ENCODE peak calls at places on chromosomes 6 and 20, in five cellular contexts. One of them, this sample, is unnamed.

GRCh38 chr6:4803343-4803744 is 27.1 kb downstream of the CDYL start:
- DNase-seq in stimulated activated naive CD4-positive, alpha-beta T cell: no peak
- DNase-seq in HFFc6: no peak
- DNase-seq in kidney tubule cell: no peak
- DNase-seq in dermis blood vessel endothelial cell: no peak
- DNase-seq in this sample: no peak

GRCh38 chr6:43481075-43481474 is 3.7 kb downstream of the TJAP1 start:
- DNase-seq in stimulated activated naive CD4-positive, alpha-beta T cell: no peak
- DNase-seq in HFFc6: no peak
- DNase-seq in kidney tubule cell: peak; percentile 36
- DNase-seq in dermis blood vessel endothelial cell: no peak
- DNase-seq in this sample: no peak

GRCh38 chr20:11020712-11021111 is 346.9 kb upstream of the JAG1 start:
- DNase-seq in stimulated activated naive CD4-positive, alpha-beta T cell: no peak
- DNase-seq in HFFc6: no peak
- DNase-seq in kidney tubule cell: no peak
- DNase-seq in dermis blood vessel endothelial cell: no peak
- DNase-seq in this sample: no peak

GRCh38 chr20:3927486-3928291 is 38.5 kb downstream of the PANK2 start:
- DNase-seq in stimulated activated naive CD4-positive, alpha-beta T cell: no peak
- DNase-seq in HFFc6: no peak
- DNase-seq in kidney tubule cell: no peak
- DNase-seq in dermis blood vessel endothelial cell: no peak
- DNase-seq in this sample: no peak

GRCh38 chr6:24607310-24607709 is 38.7 kb downstream of the KIAA0319 start:
- DNase-seq in stimulated activated naive CD4-positive, alpha-beta T cell: no peak
- DNase-seq in HFFc6: no peak
- DNase-seq in kidney tubule cell: no peak
- DNase-seq in dermis blood vessel endothelial cell: no peak
- DNase-seq in this sample: no peak

GRCh38 chr20:47233333-47234188 is 122.9 kb downstream of the ZMYND8 start:
- DNase-seq in stimulated activated naive CD4-positive, alpha-beta T cell: no peak
- DNase-seq in HFFc6: no peak
- DNase-seq in kidney tubule cell: no peak
- DNase-seq in dermis blood vessel endothelial cell: no peak
- DNase-seq in this sample: no peak

GRCh38 chr20:41889125-41889870 is 271.1 kb upstream of the CHD6 start:
- DNase-seq in stimulated activated naive CD4-positive, alpha-beta T cell: no peak
- DNase-seq in HFFc6: no peak
- DNase-seq in kidney tubule cell: no peak
- DNase-seq in dermis blood vessel endothelial cell: no peak
- DNase-seq in this sample: no peak

GRCh38 chr6:52417675-52418111 is 2.4 kb upstream of the EFHC1 start:
- DNase-seq in stimulated activated naive CD4-positive, alpha-beta T cell: no peak
- DNase-seq in HFFc6: peak; percentile 77
- DNase-seq in kidney tubule cell: peak; percentile 17
- DNase-seq in dermis blood vessel endothelial cell: peak; percentile 95
- DNase-seq in this sample: no peak

GRCh38 chr6:113065606-113066005 is 718.5 kb downstream of the RFPL4B start:
- DNase-seq in stimulated activated naive CD4-positive, alpha-beta T cell: no peak
- DNase-seq in HFFc6: no peak
- DNase-seq in kidney tubule cell: peak; percentile 20
- DNase-seq in dermis blood vessel endothelial cell: peak; percentile 30
- DNase-seq in this sample: no peak

GRCh38 chr6:134607411-134607810 is 289.5 kb upstream of the SGK1 start:
- DNase-seq in stimulated activated naive CD4-positive, alpha-beta T cell: no peak
- DNase-seq in HFFc6: no peak
- DNase-seq in kidney tubule cell: no peak
- DNase-seq in dermis blood vessel endothelial cell: no peak
- DNase-seq in this sample: no peak

GRCh38 chr6:47111685-47112084 is 69.6 kb upstream of the ADGRF1 start:
- DNase-seq in stimulated activated naive CD4-positive, alpha-beta T cell: no peak
- DNase-seq in HFFc6: no peak
- DNase-seq in kidney tubule cell: peak; percentile 93
- DNase-seq in dermis blood vessel endothelial cell: peak; percentile 60
- DNase-seq in this sample: no peak

GRCh38 chr6:38179794-38180430 is 360.4 kb downstream of the ZFAND3 start:
- DNase-seq in stimulated activated naive CD4-positive, alpha-beta T cell: no peak
- DNase-seq in HFFc6: no peak
- DNase-seq in kidney tubule cell: no peak
- DNase-seq in dermis blood vessel endothelial cell: no peak
- DNase-seq in this sample: no peak

GRCh38 chr20:46401478-46401860 is 4.9 kb downstream of the ELMO2 start:
- DNase-seq in stimulated activated naive CD4-positive, alpha-beta T cell: no peak
- DNase-seq in HFFc6: no peak
- DNase-seq in kidney tubule cell: no peak
- DNase-seq in dermis blood vessel endothelial cell: peak; percentile 20
- DNase-seq in this sample: no peak

GRCh38 chr20:59866338-59866737 is 67.1 kb downstream of the SYCP2 start:
- DNase-seq in stimulated activated naive CD4-positive, alpha-beta T cell: no peak
- DNase-seq in HFFc6: no peak
- DNase-seq in kidney tubule cell: no peak
- DNase-seq in dermis blood vessel endothelial cell: no peak
- DNase-seq in this sample: no peak

GRCh38 chr6:112694986-112695385 is 347.9 kb downstream of the RFPL4B start:
- DNase-seq in stimulated activated naive CD4-positive, alpha-beta T cell: no peak
- DNase-seq in HFFc6: no peak
- DNase-seq in kidney tubule cell: no peak
- DNase-seq in dermis blood vessel endothelial cell: peak; percentile 63
- DNase-seq in this sample: no peak

GRCh38 chr20:51930775-51931174 is 128.5 kb upstream of the SALL4 start:
- DNase-seq in stimulated activated naive CD4-positive, alpha-beta T cell: no peak
- DNase-seq in HFFc6: peak; percentile 40
- DNase-seq in kidney tubule cell: peak; percentile 76
- DNase-seq in dermis blood vessel endothelial cell: peak; percentile 98
- DNase-seq in this sample: no peak

GRCh38 chr20:63703976-63704748 is 3.6 kb downstream of the ARFRP1 start:
- DNase-seq in stimulated activated naive CD4-positive, alpha-beta T cell: no peak
- DNase-seq in HFFc6: no peak
- DNase-seq in kidney tubule cell: no peak
- DNase-seq in dermis blood vessel endothelial cell: no peak
- DNase-seq in this sample: no peak

GRCh38 chr20:4889446-4889845 is 111.9 kb downstream of the SLC23A2 start:
- DNase-seq in stimulated activated naive CD4-positive, alpha-beta T cell: no peak
- DNase-seq in HFFc6: no peak
- DNase-seq in kidney tubule cell: no peak
- DNase-seq in dermis blood vessel endothelial cell: no peak
- DNase-seq in this sample: no peak

GRCh38 chr20:62697468-62697912 is 11.1 kb upstream of the NTSR1 start:
- DNase-seq in stimulated activated naive CD4-positive, alpha-beta T cell: no peak
- DNase-seq in HFFc6: no peak
- DNase-seq in kidney tubule cell: no peak
- DNase-seq in dermis blood vessel endothelial cell: no peak
- DNase-seq in this sample: no peak

This sample was measured in T follicular helper cell.